ENCODE peak calls at places on chromosome X, in six cellular contexts. C is endodermal cell, L is left lung, J is adrenal gland, D is left ventricle myocardium inferior, N is choroid plexus epithelial cell. O is an unnamed sample.

GRCh38 chrX:84160736-84161135 is 27.3 kb downstream of the RPS6KA6 start:
- DNase-seq in C (no peak), L (no peak), J (no peak), D (no peak), N (no peak), O (no peak)

GRCh38 chrX:25524150-25524549 is 508.4 kb upstream of the ARX start:
- DNase-seq in C (no peak), L (no peak), J (no peak), D (no peak), N (peak; percentile 47), O (no peak)

GRCh38 chrX:130028196-130028595 is 45.8 kb downstream of the BCORL1 start:
- DNase-seq in C (peak; percentile 71), L (peak; percentile 87), J (peak; percentile 74), D (peak; percentile 35), N (peak; percentile 66), O (no peak)

GRCh38 chrX:128622296-128622695 is 570.1 kb upstream of the ACTRT1 start:
- DNase-seq in C (no peak), L (no peak), J (no peak), D (no peak), N (no peak), O (no peak)

GRCh38 chrX:39112143-39112542 is 310.9 kb downstream of the MID1IP1 start:
- DNase-seq in C (no peak), L (no peak), J (no peak), D (no peak), N (no peak), O (no peak)

GRCh38 chrX:10039821-10040793 is 72.9 kb downstream of the CLDN34 start:
- DNase-seq in C (no peak), L (no peak), J (no peak), D (no peak), N (no peak), O (no peak)

GRCh38 chrX:150761819-150762216 is 68.6 kb downstream of the MTMR1 start:
- DNase-seq in C (no peak), L (no peak), J (no peak), D (no peak), N (no peak), O (no peak)

GRCh38 chrX:68686684-68687045 is 39.2 kb downstream of the STARD8 start:
- DNase-seq in C (no peak), L (no peak), J (no peak), D (peak; percentile 37), N (peak; percentile 34), O (peak; percentile 57)

GRCh38 chrX:154013614-154014360 is 5.9 kb downstream of the IRAK1 start:
- DNase-seq in C (peak; percentile 76), L (peak; percentile 81), J (no peak), D (no peak), N (peak; percentile 36), O (no peak)

GRCh38 chrX:139844884-139845283 is 88.0 kb downstream of the ATP11C start:
- DNase-seq in C (no peak), L (no peak), J (no peak), D (no peak), N (no peak), O (no peak)

GRCh38 chrX:20144491-20144890 is 2.9 kb upstream of the EIF1AX start:
- DNase-seq in C (no peak), L (no peak), J (no peak), D (no peak), N (peak; percentile 40), O (no peak)

DNA sequence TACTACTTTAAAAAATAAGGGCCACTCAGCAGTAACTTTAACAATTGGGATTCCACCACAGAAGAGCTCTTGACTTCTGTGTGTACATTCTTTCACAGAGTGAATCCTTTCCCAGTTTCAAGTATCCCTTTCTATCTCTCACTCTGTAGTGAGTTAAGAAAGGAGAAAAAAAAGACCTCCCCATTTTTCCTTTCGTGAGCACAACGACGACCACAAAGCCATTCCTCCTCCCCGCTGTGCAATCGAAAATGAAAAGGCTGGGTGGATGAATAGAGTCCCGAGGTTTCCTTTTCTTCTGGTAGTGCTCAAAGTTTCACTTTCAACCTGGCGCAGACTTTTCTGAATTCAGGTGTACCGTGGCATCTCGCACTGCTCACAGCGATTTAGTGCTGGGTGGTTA is 58.0 kb downstream of the TAB3 start:
- DNase-seq in C (no peak), L (no peak), J (no peak), D (no peak), N (no peak), O (no peak)
- H3K4me3 ChIP-seq in C (no peak overlapping the region), L (no peak overlapping the region), J (no peak overlapping the region), D (no peak overlapping the region), N (no peak overlapping the region), O (no peak overlapping the region)

GRCh38 chrX:14496674-14497073 is 32.7 kb upstream of the GLRA2 start:
- DNase-seq in C (no peak), L (no peak), J (no peak), D (no peak), N (no peak), O (no peak)
- H3K4me3 ChIP-seq in C (no peak overlapping the region), L (peak overlapping the region; percentile 11), J (peak overlapping the region; percentile 25), D (peak overlapping the region; percentile 50), N (no peak overlapping the region), O (peak overlapping the region; percentile 59)

GRCh38 chrX:18887177-18887820 is 96.6 kb downstream of the PHKA2 start:
- DNase-seq in C (peak; percentile 49), L (no peak), J (no peak), D (peak; percentile 61), N (no peak), O (peak; percentile 77)
- H3K4me3 ChIP-seq in C (no peak overlapping the region), L (peak overlapping the region; percentile 38), J (peak overlapping the region; percentile 52), D (peak overlapping the region; percentile 64), N (peak overlapping the region; percentile 53), O (no peak overlapping the region)

DNA sequence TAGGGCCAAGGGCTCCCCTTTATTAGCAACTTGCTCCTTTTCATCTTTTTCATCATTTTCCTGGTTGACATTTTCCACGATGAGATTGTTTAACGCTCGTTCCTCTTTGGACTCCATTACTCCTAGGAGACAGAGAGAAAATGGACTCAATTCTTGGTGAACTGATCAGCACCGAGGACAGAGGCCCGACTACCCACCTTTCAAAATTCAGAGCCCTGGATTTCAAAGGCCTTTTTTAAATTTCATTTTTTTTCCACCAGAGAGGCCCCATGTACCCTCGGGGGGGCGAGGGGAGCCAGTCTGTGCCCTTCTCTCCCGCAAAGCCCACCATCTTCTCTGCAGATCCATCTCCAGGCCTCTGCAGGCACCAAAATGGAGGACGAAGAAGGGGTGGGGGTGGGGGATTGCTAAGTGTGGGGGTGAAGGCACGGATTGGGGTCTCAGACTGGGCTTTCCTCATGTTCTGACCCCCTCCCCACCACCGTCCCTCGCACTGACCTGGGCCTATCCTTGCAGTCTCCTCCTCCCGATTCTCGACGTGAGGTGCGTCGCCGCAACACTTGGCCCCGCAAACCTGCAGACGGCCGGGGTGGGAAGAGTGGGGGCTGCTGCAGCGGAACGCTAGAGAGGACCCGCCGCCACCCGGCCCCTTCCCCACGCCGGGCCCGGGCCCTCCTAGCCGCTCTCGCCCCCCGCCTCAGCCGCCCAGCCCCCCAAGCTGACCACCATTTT is 764 bp downstream of the BEX2 start:
- DNase-seq in C (peak; percentile 67), L (no peak), J (no peak), D (no peak), N (no peak), O (no peak)
- H3K4me3 ChIP-seq in C (peak overlapping the region; percentile 75), L (peak overlapping the region; percentile 43), J (peak overlapping the region; percentile 58), D (peak overlapping the region; percentile 63), N (peak overlapping the region; percentile 55), O (peak overlapping the region; percentile 15)

GRCh38 chrX:119237526-119238035 is 1.5 kb downstream of the PGRMC1 start:
- DNase-seq in C (peak; percentile 50), L (no peak), J (no peak), D (no peak), N (peak; percentile 9), O (no peak)

GRCh38 chrX:119238557-119238956 is 2.5 kb downstream of the PGRMC1 start:
- DNase-seq in C (no peak), L (no peak), J (no peak), D (no peak), N (peak; percentile 12), O (no peak)

GRCh38 chrX:119236599-119237525 is 777 bp downstream of the PGRMC1 start:
- DNase-seq in C (peak; percentile 44), L (no peak), J (peak; percentile 71), D (peak; percentile 20), N (peak; percentile 65), O (peak; percentile 79)

GRCh38 chrX:119235872-119236598 is at the start of gene PGRMC1:
- DNase-seq in C (peak; percentile 89), L (peak; percentile 93), J (peak; percentile 89), D (peak; percentile 82), N (peak; percentile 76), O (peak; percentile 87)

GRCh38 chrX:119234931-119235555 is 1.0 kb upstream of the PGRMC1 start:
- DNase-seq in C (peak; percentile 63), L (no peak), J (peak; percentile 47), D (no peak), N (peak; percentile 3), O (no peak)
- H3K4me3 ChIP-seq in C (peak overlapping the region; percentile 94), L (no peak overlapping the region), J (no peak overlapping the region), D (peak overlapping the region; percentile 85), N (no peak overlapping the region), O (no peak overlapping the region)